ENCODE peak calls at places on chromosomes 12 and 14, in four cellular contexts. H is GM23338, U is Karpas-422, I is aorta. J is an unnamed sample.
A peak's percentile ranks its signal among the peaks of the same experiment; 100 is the strongest.

GRCh38 chr12:64218597-64218996 is 3.5 kb downstream of the KICS2 start:
- DNase-seq in I (no peak), U (no peak), H (no peak), J (no peak)

GRCh38 chr14:104395276-104395675 is 184.3 kb upstream of the C14orf180 start:
- DNase-seq in H (no peak), I (no peak), U (peak; percentile 83), J (no peak)

GRCh38 chr14:90511795-90512331 is 115.0 kb downstream of the CALM1 start:
- DNase-seq in U (no peak), I (no peak), H (no peak), J (no peak)

GRCh38 chr12:56991319-56991906 is 14.9 kb downstream of the ZBTB39 start:
- DNase-seq in U (no peak), I (peak; percentile 84), H (no peak), J (peak; percentile 46)

GRCh38 chr12:52244615-52244994 is 11.6 kb downstream of the KRT7 start:
- DNase-seq in I (no peak), U (no peak), H (no peak), J (no peak)

GRCh38 chr12:87270894-87271293 is 758.3 kb downstream of the C12orf50 start:
- DNase-seq in I (no peak), U (no peak), H (no peak), J (no peak)

GRCh38 chr12:3553681-3554546 is 62.9 kb downstream of the PRMT8 start:
- DNase-seq in H (peak; percentile 54), I (no peak), U (peak; percentile 54), J (no peak)

GRCh38 chr14:20608383-20609095 is 17.4 kb upstream of the RNASE12 start:
- DNase-seq in U (no peak), I (no peak), H (peak; percentile 41), J (no peak)

GRCh38 chr12:93624595-93625294 is 52.3 kb downstream of the SOCS2 start:
- DNase-seq in I (no peak), U (no peak), H (no peak), J (no peak)

GRCh38 chr12:90548595-90548994 is 406.4 kb downstream of the CCER1 start:
- DNase-seq in H (no peak), I (no peak), U (no peak), J (no peak)

GRCh38 chr14:104424406-104425072 is 155.0 kb upstream of the C14orf180 start:
- DNase-seq in U (peak; percentile 71), H (no peak), I (no peak), J (no peak)

GRCh38 chr12:71945883-71946282 is 7.2 kb downstream of the TPH2 start:
- DNase-seq in I (no peak), U (no peak), H (no peak), J (no peak)

GRCh38 chr12:89353188-89353822 is 1.0 kb upstream of the DUSP6 start:
- DNase-seq in H (peak; percentile 79), I (peak; percentile 87), U (peak; percentile 77), J (peak; percentile 79)

GRCh38 chr14:102317564-102318248 is 1.8 kb upstream of the ZNF839 start:
- DNase-seq in I (no peak), H (peak; percentile 48), U (peak; percentile 83), J (peak; percentile 54)

GRCh38 chr12:1928439-1929121 is 10.1 kb upstream of the CACNA2D4 start:
- DNase-seq in U (peak; percentile 11), I (no peak), H (no peak), J (no peak)

GRCh38 chr12:79063258-79063657 is 198.7 kb downstream of the SYT1 start:
- DNase-seq in I (no peak), H (peak; percentile 59), U (no peak), J (no peak)

GRCh38 chr12:125075-125474 is 58.5 kb downstream of the IQSEC3 start:
- DNase-seq in H (no peak), U (no peak), I (no peak), J (no peak)

GRCh38 chr12:116146386-116146785 is 131.1 kb downstream of the MED13L start:
- DNase-seq in U (no peak), H (no peak), I (no peak), J (no peak)

GRCh38 chr14:85233756-85234545 is 296.0 kb upstream of the FLRT2 start:
- DNase-seq in H (no peak), U (no peak), I (no peak), J (no peak)

GRCh38 chr12:78562358-78563205 is 302.0 kb upstream of the SYT1 start:
- DNase-seq in H (peak; percentile 61), I (no peak), U (no peak), J (no peak)

GRCh38 chr12:108043750-108044149 is 85.3 kb upstream of the WSCD2 start:
- DNase-seq in I (no peak), U (no peak), H (peak; percentile 12), J (no peak)

GRCh38 chr12:3720772-3721171 is 32.1 kb downstream of the CRACR2A start:
- DNase-seq in U (no peak), H (no peak), I (no peak), J (no peak)

GRCh38 chr14:74577247-74577947 is 34.6 kb downstream of the LTBP2 start:
- DNase-seq in H (no peak), U (no peak), I (peak; percentile 66), J (no peak)

GRCh38 chr14:74574092-74574438 is 38.0 kb downstream of the LTBP2 start:
- DNase-seq in I (no peak), H (no peak), U (no peak), J (no peak)

GRCh38 chr14:74575507-74575906 is 36.5 kb downstream of the LTBP2 start:
- DNase-seq in U (no peak), I (peak; percentile 43), H (no peak), J (no peak)

GRCh38 chr14:74574706-74575105 is 37.3 kb downstream of the LTBP2 start:
- DNase-seq in H (no peak), U (peak; percentile 58), I (peak; percentile 61), J (no peak)

DNA sequence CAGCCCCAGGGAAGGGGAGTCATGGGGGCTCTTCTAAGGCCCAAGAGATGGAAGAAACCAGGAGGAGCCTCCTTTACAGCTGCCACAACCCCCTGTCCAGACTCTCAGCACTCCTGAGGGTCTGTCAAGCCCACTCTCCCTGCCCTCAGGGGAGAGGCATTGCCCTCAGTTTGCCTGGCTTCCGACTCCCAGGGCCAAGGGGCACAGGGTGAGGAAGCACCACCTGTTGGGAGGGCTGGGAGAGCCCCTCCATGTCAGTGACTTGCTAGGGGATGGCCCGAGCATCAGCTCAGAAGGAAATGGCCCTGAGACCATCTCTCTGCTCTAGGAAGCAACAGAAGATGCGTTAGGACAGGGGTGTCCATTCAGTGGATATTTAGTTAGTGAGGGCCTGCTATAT is 36.1 kb downstream of the LTBP2 start:
- DNase-seq in I (peak; percentile 31), U (no peak), H (no peak), J (no peak)
- H3K4me1 ChIP-seq in I (peaks cover 9% of the 10 kb centered on the region), U (peaks cover 9% of the 10 kb centered on the region), H (no peaks in the 10 kb centered on the region), J (peaks cover 26% of the 10 kb centered on the region)

GRCh38 chr12:11768233-11768965 is 118.9 kb downstream of the ETV6 start:
- DNase-seq in I (no peak), H (no peak), U (no peak), J (no peak)

GRCh38 chr12:11771356-11771755 is 121.9 kb downstream of the ETV6 start:
- DNase-seq in H (peak; percentile 40), U (no peak), I (no peak), J (no peak)

GRCh38 chr12:11771895-11772502 is 122.5 kb downstream of the ETV6 start:
- DNase-seq in U (no peak), I (no peak), H (no peak), J (no peak)

GRCh38 chr12:11767029-11767724 is 117.7 kb downstream of the ETV6 start:
- DNase-seq in H (no peak), U (no peak), I (no peak), J (no peak)

DNA sequence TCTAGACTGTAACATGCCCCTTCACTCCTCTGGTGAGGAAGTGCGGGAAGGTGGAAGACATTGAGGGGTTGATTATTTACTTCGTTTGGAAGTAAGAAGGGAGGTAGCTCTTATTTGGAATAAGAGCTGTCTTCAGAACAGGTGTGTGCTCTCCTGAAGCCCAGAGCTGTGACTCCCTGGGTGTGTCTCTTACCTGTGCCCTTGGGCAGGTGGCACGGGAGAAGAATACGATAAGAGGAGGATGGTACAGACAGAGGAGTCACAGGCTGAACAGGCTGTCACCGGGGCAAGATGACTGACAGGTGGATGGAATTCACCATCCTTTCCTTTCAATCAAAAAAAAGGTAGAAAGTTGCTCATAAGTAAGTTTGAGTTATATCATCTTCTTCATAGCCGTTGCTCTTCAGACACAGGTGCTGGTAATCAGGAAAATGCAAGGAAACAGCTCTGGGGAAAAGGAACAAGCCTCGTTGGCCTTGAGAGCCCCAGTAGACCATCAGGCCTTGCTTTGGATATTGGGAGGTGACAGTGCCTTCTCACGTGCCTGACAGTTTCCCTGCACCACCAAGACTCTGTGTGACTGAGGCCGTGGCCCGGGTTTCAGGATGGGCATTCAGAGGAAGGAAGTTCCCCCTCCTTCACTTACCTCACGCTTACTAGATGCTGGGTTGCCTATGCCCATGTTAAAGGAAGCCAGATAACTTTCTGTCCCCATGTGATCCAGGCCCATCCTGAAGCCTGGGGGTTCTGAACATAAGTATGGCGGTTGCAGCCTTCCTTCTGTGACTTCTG is 120.4 kb downstream of the ETV6 start:
- DNase-seq in I (no peak), H (no peak), U (no peak), J (peak; percentile 49)
- H3K4me1 ChIP-seq in I (peaks cover 4% of the 10 kb centered on the region), H (peaks cover 19% of the 10 kb centered on the region), U (no peaks in the 10 kb centered on the region), J (peaks cover 58% of the 10 kb centered on the region)

DNA sequence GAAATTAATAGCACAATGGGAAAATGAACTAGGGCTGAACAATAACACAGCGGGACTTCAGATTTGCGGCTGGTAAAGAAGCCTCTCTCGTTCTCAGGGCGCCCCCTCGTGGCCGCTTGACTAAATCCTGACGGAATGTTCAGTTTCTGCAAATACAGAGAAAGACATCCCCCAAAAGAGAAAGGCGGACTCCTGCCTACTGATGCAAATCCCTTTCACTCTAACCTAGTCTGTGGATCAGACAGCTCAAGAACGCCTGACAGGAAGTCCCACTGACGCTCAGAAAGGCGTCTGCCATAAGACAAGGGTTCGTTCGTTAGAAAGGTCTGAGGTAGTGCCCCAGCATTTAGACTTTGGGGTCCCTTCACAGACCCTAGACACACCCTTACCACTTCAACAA is 2.5 kb downstream of the NUAK1 start:
- DNase-seq in I (peak; percentile 90), H (peak; percentile 97), U (peak; percentile 91), J (peak; percentile 86)
- H3K4me1 ChIP-seq in I (peaks cover 2% of the 10 kb centered on the region), H (peaks cover 67% of the 10 kb centered on the region), U (peaks cover 3% of the 10 kb centered on the region), J (no peaks in the 10 kb centered on the region)

GRCh38 chr14:36505193-36505815 is 14.7 kb downstream of the NKX2-1 start:
- DNase-seq in U (no peak), I (no peak), H (peak; percentile 77), J (no peak)
- H3K4me1 ChIP-seq in U (no peaks in the 10 kb centered on the region), I (no peaks in the 10 kb centered on the region), H (peaks cover 55% of the 10 kb centered on the region), J (peaks cover 6% of the 10 kb centered on the region)

DNA sequence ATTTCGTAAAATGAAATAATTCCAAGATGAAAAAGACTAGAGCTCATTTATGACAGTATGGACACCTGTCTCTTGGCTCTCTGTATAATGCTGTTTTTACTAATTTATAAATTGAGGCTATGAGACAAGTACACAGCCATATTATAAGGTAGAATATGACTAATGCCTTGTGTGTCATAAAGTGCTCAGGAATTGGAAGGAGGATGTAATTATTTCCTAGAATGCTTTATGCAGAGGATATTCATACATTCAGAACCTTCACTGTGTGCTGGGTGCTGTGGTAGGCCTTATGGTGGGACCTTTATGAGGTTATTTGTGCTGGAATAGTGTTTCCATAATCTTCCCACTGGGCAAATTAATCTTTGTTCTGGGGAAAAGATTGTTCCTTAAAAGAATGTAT is 13.3 kb downstream of the PCNX1 start:
- DNase-seq in I (no peak), H (no peak), U (no peak), J (no peak)
- H3K4me1 ChIP-seq in I (no peaks in the 10 kb centered on the region), H (peaks cover 14% of the 10 kb centered on the region), U (peaks cover 16% of the 10 kb centered on the region), J (peaks cover 16% of the 10 kb centered on the region)

GRCh38 chr12:51025182-51025747 is 919 bp downstream of the SLC11A2 start:
- DNase-seq in U (peak; percentile 57), I (no peak), H (no peak), J (no peak)
- H3K4me1 ChIP-seq in U (peaks cover 64% of the 10 kb centered on the region), I (no peaks in the 10 kb centered on the region), H (peaks cover 32% of the 10 kb centered on the region), J (peaks cover 3% of the 10 kb centered on the region)

GRCh38 chr12:9762369-9762768 is 1.7 kb upstream of the CD69 start:
- DNase-seq in U (no peak), I (no peak), H (no peak), J (no peak)
- H3K4me1 ChIP-seq in U (peaks cover 48% of the 10 kb centered on the region), I (no peaks in the 10 kb centered on the region), H (peaks cover 11% of the 10 kb centered on the region), J (no peaks in the 10 kb centered on the region)